ENCODE peak calls at places on chromosomes 13 and 19, in ten cellular contexts. D is NCI-H345; C is stimulated activated CD8-positive, alpha-beta memory T cell treated with anti-CD3 and anti-CD28 coated beads, Interleukin-15, amount 100 ng/mL, for 4 hours; Y is fibroblast of lung; K is A673; X is activated CD8-positive, alpha-beta memory T cell treated with anti-CD3 and anti-CD28 coated beads, Interleukin-2, amount 50 U/mL, for 48 hours; E is psoas muscle; P is AG08396; W is lower lobe of right lung; U is GM23338. Q is an unnamed sample.

GRCh38 chr13:60267498-60268202 is 103.9 kb upstream of the DIAPH3 start:
- DNase-seq in D (peak), C (no peak), Y (peak), K (no peak), X (no peak), E (no peak), P (no peak), W (no peak), U (peak), Q (no peak)

GRCh38 chr19:33374406-33374703 is 846 bp downstream of the CEBPG start:
- DNase-seq in D (peak), C (no peak), Y (peak), K (peak), X (no peak), E (no peak), P (peak), W (no peak), U (no peak), Q (peak)

GRCh38 chr19:35272122-35272715 is 3.5 kb downstream of the USF2 start:
- DNase-seq in D (no peak), C (no peak), Y (no peak), K (no peak), X (no peak), E (no peak), P (no peak), W (no peak), U (no peak), Q (no peak)

GRCh38 chr19:49475995-49476880 is 2.2 kb downstream of the FLT3LG start:
- DNase-seq in D (peak), C (no peak), Y (no peak), K (peak), X (peak), E (peak), P (peak), W (no peak), U (peak), Q (peak)

GRCh38 chr19:40217027-40217810 is 965 bp downstream of the TTC9B start:
- DNase-seq in D (peak), C (no peak), Y (no peak), K (peak), X (no peak), E (peak), P (no peak), W (peak), U (peak), Q (no peak)

GRCh38 chr13:43031881-43032280 is 8.5 kb downstream of the DNAJC15 start:
- DNase-seq in D (no peak), C (no peak), Y (no peak), K (no peak), X (no peak), E (no peak), P (no peak), W (no peak), U (no peak), Q (no peak)

GRCh38 chr19:16295071-16295470 is 29.6 kb upstream of the KLF2 start:
- DNase-seq in D (no peak), C (no peak), Y (peak), K (no peak), X (no peak), E (no peak), P (no peak), W (no peak), U (no peak), Q (no peak)

GRCh38 chr13:32031025-32031814 is at the start of gene FRY:
- DNase-seq in D (peak), C (peak), Y (peak), K (peak), X (peak), E (peak), P (peak), W (peak), U (peak), Q (peak)

GRCh38 chr13:100490692-100491091 is 97.9 kb downstream of the GGACT start:
- DNase-seq in D (peak), C (no peak), Y (peak), K (no peak), X (no peak), E (no peak), P (no peak), W (no peak), U (peak), Q (peak)

GRCh38 chr13:73406454-73406853 is 347.6 kb downstream of the KLF5 start:
- DNase-seq in D (no peak), C (no peak), Y (no peak), K (no peak), X (no peak), E (no peak), P (no peak), W (no peak), U (no peak), Q (no peak)

Q was measured in lower leg skin.